ENCODE peak calls at places on chromosomes 6 and 20, in seven cellular contexts. G is body of pancreas, F is adrenal gland, T is endothelial cell of umbilical vein, E is ovary, D is testis, K is spleen. J is an unnamed sample.
A peak's percentile ranks its signal among the peaks of the same experiment; 100 is the strongest.

GRCh38 chr20:25310921-25311728 is 63.2 kb downstream of the PYGB start:
- DNase-seq in G (peak; percentile 8), F (no peak), T (no peak), E (no peak), D (no peak), K (peak; percentile 38), J (no peak)

GRCh38 chr20:19712737-19713260 is 45.3 kb upstream of the RIN2 start:
- DNase-seq in G (no peak), F (no peak), T (peak; percentile 21), E (no peak), D (no peak), K (no peak), J (no peak)

GRCh38 chr6:112087916-112088315 is 525 bp downstream of the FAM229B start:
- DNase-seq in G (no peak), F (no peak), T (no peak), E (no peak), D (no peak), K (no peak), J (no peak)

GRCh38 chr6:25088513-25088912 is 152.8 kb upstream of the RIPOR2 start:
- DNase-seq in G (no peak), F (no peak), T (peak; percentile 81), E (no peak), D (no peak), K (no peak), J (no peak)

GRCh38 chr6:106466211-106466610 is 105.7 kb downstream of the CRYBG1 start:
- DNase-seq in G (no peak), F (no peak), T (no peak), E (no peak), D (no peak), K (no peak), J (no peak)

GRCh38 chr6:56959938-56960337 is 5.0 kb downstream of the BEND6 start:
- DNase-seq in G (no peak), F (no peak), T (peak; percentile 33), E (no peak), D (no peak), K (no peak), J (no peak)

GRCh38 chr6:117677553-117678131 is 2.4 kb downstream of the NUS1 start:
- DNase-seq in G (no peak), F (no peak), T (no peak), E (no peak), D (no peak), K (no peak), J (no peak)

GRCh38 chr6:14863896-14864850 is 381.7 kb upstream of the JARID2 start:
- DNase-seq in G (no peak), F (no peak), T (no peak), E (no peak), D (no peak), K (no peak), J (no peak)

GRCh38 chr20:10228330-10228729 is 9.7 kb downstream of the SNAP25 start:
- DNase-seq in G (no peak), F (no peak), T (no peak), E (no peak), D (no peak), K (no peak), J (no peak)

GRCh38 chr6:169427856-169428255 is 174.2 kb upstream of the THBS2 start:
- DNase-seq in G (no peak), F (peak; percentile 70), T (no peak), E (peak; percentile 76), D (no peak), K (no peak), J (peak; percentile 74)

GRCh38 chr20:17542993-17543412 is 11.8 kb upstream of the BFSP1 start:
- DNase-seq in G (no peak), F (no peak), T (peak; percentile 67), E (no peak), D (no peak), K (no peak), J (peak; percentile 35)

GRCh38 chr6:29984232-29984631 is 41.9 kb downstream of the HLA-A start:
- DNase-seq in G (no peak), F (no peak), T (no peak), E (no peak), D (no peak), K (no peak), J (no peak)

GRCh38 chr6:21885101-21885500 is 291.6 kb downstream of the SOX4 start:
- DNase-seq in G (no peak), F (no peak), T (no peak), E (no peak), D (no peak), K (no peak), J (no peak)

GRCh38 chr20:49543071-49543857 is 24.7 kb downstream of the PTGIS start:
- DNase-seq in G (no peak), F (no peak), T (no peak), E (no peak), D (peak; percentile 8), K (no peak), J (no peak)

GRCh38 chr6:37705239-37706051 is 7.8 kb upstream of the MDGA1 start:
- DNase-seq in G (peak; percentile 69), F (peak; percentile 88), T (peak; percentile 82), E (peak; percentile 89), D (peak; percentile 92), K (peak; percentile 90), J (peak; percentile 86)

GRCh38 chr6:73519943-73520687 is 717 bp downstream of the EEF1A1 start:
- DNase-seq in G (peak; percentile 74), F (peak; percentile 77), T (peak; percentile 76), E (peak; percentile 80), D (peak; percentile 68), K (peak; percentile 96), J (peak; percentile 73)
- H3K36me3 ChIP-seq in G (peaks cover 20% of the 10 kb centered on the region), F (peaks cover 46% of the 10 kb centered on the region), T (peaks cover 15% of the 10 kb centered on the region), E (no peaks in the 10 kb centered on the region), D (no peaks in the 10 kb centered on the region), K (peaks cover 52% of the 10 kb centered on the region), J (no peaks in the 10 kb centered on the region)

GRCh38 chr6:43520097-43520496 is 3.2 kb downstream of the POLR1C start:
- DNase-seq in G (no peak), F (no peak), T (no peak), E (no peak), D (no peak), K (no peak), J (no peak)

GRCh38 chr6:43523282-43523681 is 6.4 kb downstream of the POLR1C start:
- DNase-seq in G (no peak), F (no peak), T (no peak), E (no peak), D (no peak), K (no peak), J (no peak)

GRCh38 chr6:43524483-43524961 is 7.6 kb downstream of the POLR1C start:
- DNase-seq in G (no peak), F (no peak), T (no peak), E (no peak), D (no peak), K (no peak), J (no peak)

GRCh38 chr6:43521836-43522235 is 4.9 kb downstream of the POLR1C start:
- DNase-seq in G (no peak), F (no peak), T (no peak), E (no peak), D (no peak), K (no peak), J (no peak)

GRCh38 chr6:43522547-43523263 is 5.8 kb downstream of the POLR1C start:
- DNase-seq in G (no peak), F (no peak), T (no peak), E (no peak), D (no peak), K (no peak), J (no peak)
- TF ChIP-seq POLR2A in G (no peak), F (no peak), T (no peak), E (no peak), D (no peak), K (no peak), J (no peak)

DNA sequence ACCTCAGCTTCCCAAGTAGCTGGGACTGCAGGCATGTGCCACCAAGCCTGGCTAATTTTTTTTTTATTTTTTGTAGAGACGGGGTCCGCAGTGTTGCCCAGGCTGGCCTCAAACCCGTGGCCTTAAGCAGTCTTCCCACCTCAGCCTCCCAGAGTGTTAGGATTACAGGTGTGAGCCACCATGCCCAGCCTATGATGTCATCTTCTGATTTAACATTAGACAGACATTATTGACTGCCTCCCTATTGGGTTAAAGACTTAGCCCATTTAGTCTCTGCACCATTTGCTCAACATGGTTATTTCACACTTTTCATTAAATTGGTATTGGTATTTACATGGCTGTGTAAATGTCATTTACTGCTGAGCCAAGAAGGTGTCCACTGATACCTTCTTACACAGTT is 46.1 kb downstream of the DEK start:
- DNase-seq in G (no peak), F (no peak), T (no peak), E (no peak), D (no peak), K (no peak), J (no peak)
- H3K36me3 ChIP-seq in G (peaks cover 4% of the 10 kb centered on the region), F (peaks cover 9% of the 10 kb centered on the region), T (no peaks in the 10 kb centered on the region), E (no peaks in the 10 kb centered on the region), D (no peaks in the 10 kb centered on the region), K (peaks cover 98% of the 10 kb centered on the region), J (no peaks in the 10 kb centered on the region)

GRCh38 chr20:44309763-44310663 is 989 bp downstream of the FITM2 start:
- DNase-seq in G (peak; percentile 24), F (peak; percentile 41), T (peak; percentile 15), E (peak; percentile 51), D (peak; percentile 48), K (no peak), J (peak; percentile 36)

GRCh38 chr20:44314870-44315269 is 3.9 kb upstream of the FITM2 start:
- DNase-seq in G (no peak), F (no peak), T (no peak), E (no peak), D (no peak), K (no peak), J (no peak)

GRCh38 chr20:44306927-44307326 is 4.1 kb downstream of the FITM2 start:
- DNase-seq in G (no peak), F (no peak), T (no peak), E (no peak), D (no peak), K (no peak), J (no peak)

GRCh38 chr20:44310664-44311639 is at the start of gene FITM2:
- DNase-seq in G (peak; percentile 100), F (peak; percentile 99), T (peak; percentile 96), E (peak; percentile 98), D (peak; percentile 98), K (peak; percentile 100), J (peak; percentile 97)
- TF ChIP-seq POLR2A in G (peak; percentile 64), F (peak; percentile 62), T (peak; percentile 72), E (peak; percentile 24), D (no peak), K (no peak), J (no peak)

GRCh38 chr20:32370897-32371296 is 12.8 kb downstream of the ASXL1 start:
- DNase-seq in G (no peak), F (no peak), T (no peak), E (no peak), D (no peak), K (no peak), J (no peak)
- H3K36me3 ChIP-seq in G (peaks cover 5% of the 10 kb centered on the region), F (peaks cover 53% of the 10 kb centered on the region), T (peaks cover 3% of the 10 kb centered on the region), E (no peaks in the 10 kb centered on the region), D (no peaks in the 10 kb centered on the region), K (peaks cover 86% of the 10 kb centered on the region), J (no peaks in the 10 kb centered on the region)

GRCh38 chr20:38424404-38424803 is 10.7 kb downstream of the SNHG17 start:
- DNase-seq in G (no peak), F (no peak), T (no peak), E (no peak), D (no peak), K (no peak), J (no peak)
- TF ChIP-seq POLR2A in G (no peak), F (no peak), T (no peak), E (no peak), D (no peak), K (no peak), J (no peak)